ENCODE peak calls at places on chromosomes 1 and 21, in eight cellular contexts. T, J, B, E, A, I, H and K are unnamed samples.
A peak's percentile ranks its signal among the peaks of the same experiment; 100 is the strongest.

GRCh38 chr1:19712928-19713327 is 48.3 kb downstream of the HTR6 start:
- DNase-seq in E (no peak), T (no peak), H (no peak), J (no peak), B (no peak), I (no peak), A (no peak), K (no peak)

GRCh38 chr1:13513885-13514546 is at the start of gene LRRC38:
- DNase-seq in E (peak; percentile 10), H (peak; percentile 51), J (peak; percentile 44), A (no peak), B (no peak), I (no peak), T (no peak), K (no peak)

GRCh38 chr21:43021191-43021590 is 46.8 kb downstream of the PKNOX1 start:
- DNase-seq in I (no peak), J (no peak), B (no peak), A (no peak), H (no peak), E (no peak), T (no peak), K (no peak)

GRCh38 chr1:27003745-27004470 is 8.7 kb downstream of the TENT5B start:
- DNase-seq in I (no peak), E (no peak), B (no peak), A (no peak), H (peak; percentile 27), T (no peak), J (no peak), K (no peak)

GRCh38 chr1:35866998-35867397 is 16.0 kb upstream of the AGO1 start:
- DNase-seq in E (no peak), J (no peak), I (no peak), A (no peak), H (no peak), T (no peak), B (no peak), K (no peak)

GRCh38 chr1:89708727-89709375 is 75.9 kb downstream of the LRRC8C start:
- DNase-seq in A (no peak), E (no peak), I (no peak), J (no peak), T (no peak), B (no peak), H (no peak), K (no peak)

GRCh38 chr1:151908228-151908691 is 1.1 kb downstream of the THEM4 start:
- DNase-seq in B (no peak), H (peak; percentile 7), T (no peak), E (no peak), J (no peak), I (no peak), A (no peak), K (no peak)

GRCh38 chr1:92701147-92701546 is 83.8 kb downstream of the EVI5 start:
- DNase-seq in B (no peak), I (no peak), J (no peak), T (no peak), E (no peak), H (no peak), A (no peak), K (no peak)

GRCh38 chr1:230109871-230110667 is 43.0 kb downstream of the GALNT2 start:
- DNase-seq in B (no peak), A (no peak), H (peak; percentile 68), J (no peak), T (no peak), E (peak; percentile 74), I (no peak), K (no peak)

GRCh38 chr1:101137144-101138126 is 99.4 kb upstream of the S1PR1 start:
- DNase-seq in B (no peak), J (no peak), A (no peak), H (no peak), I (no peak), T (no peak), E (no peak), K (no peak)

DNA sequence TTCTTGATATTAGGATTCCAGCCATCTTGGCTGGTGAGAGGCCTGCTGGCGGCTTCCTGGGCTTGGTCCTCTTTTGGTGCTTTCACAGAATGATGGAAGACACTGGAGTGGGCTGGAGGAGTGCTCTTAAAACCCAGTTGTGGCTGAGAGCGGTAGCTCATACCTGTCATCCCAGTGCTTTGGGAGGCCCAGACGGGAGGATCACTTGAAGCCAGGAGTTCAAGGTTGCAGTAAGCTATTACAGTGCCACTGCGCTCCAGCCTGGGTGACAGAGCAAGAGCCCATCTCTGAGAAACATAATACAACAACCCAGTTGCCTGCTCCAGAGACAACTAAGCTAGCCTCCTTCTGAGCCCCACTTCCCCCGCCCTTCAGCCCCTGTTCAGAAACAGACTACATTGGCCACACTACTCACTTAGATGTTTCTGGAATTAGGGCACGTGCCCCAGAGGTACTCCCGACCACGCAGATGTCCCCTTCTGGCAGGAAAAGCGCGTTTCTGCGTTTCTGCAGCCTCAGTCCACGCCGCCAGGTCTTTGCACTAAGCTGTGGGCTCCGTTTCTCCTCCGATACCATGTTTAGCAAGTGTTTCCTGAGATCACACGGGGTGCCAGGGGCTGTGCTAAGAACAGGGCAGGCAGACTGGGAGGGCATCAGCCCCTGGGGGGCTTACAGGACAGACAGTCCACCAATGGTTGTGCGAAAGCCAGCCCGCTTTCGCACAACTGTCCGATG is 2.4 kb downstream of the PIK3CD start:
- DNase-seq in I (no peak), J (no peak), H (no peak), E (no peak), B (no peak), T (no peak), A (no peak), K (no peak)
- H3K27ac ChIP-seq in I (no peak overlapping the region), J (no peak overlapping the region), H (no peak overlapping the region), E (peak overlapping the region; percentile 35), B (no peak overlapping the region), T (no peak overlapping the region), A (no peak overlapping the region), K (no peak overlapping the region)

GRCh38 chr1:74470262-74470661 is 42.1 kb downstream of the LRRC53 start:
- DNase-seq in A (no peak), I (no peak), E (no peak), T (no peak), B (no peak), H (no peak), J (no peak), K (no peak)
- H3K4me3 ChIP-seq in A (no peak overlapping the region), I (no peak overlapping the region), E (no peak overlapping the region), T (no peak overlapping the region), B (no peak overlapping the region), H (no peak overlapping the region), J (no peak overlapping the region), K (no peak overlapping the region)

GRCh38 chr1:160496334-160496733 is 26.7 kb downstream of the SLAMF6 start:
- DNase-seq in I (no peak), A (no peak), H (no peak), T (no peak), E (no peak), J (no peak), B (no peak), K (no peak)
- H3K9me3 ChIP-seq in I (no peaks in the 10 kb centered on the region), A (no peaks in the 10 kb centered on the region), H (no peaks in the 10 kb centered on the region), T (no peaks in the 10 kb centered on the region), E (no peaks in the 10 kb centered on the region), J (no peaks in the 10 kb centered on the region), B (no peaks in the 10 kb centered on the region), K (no peaks in the 10 kb centered on the region)

GRCh38 chr1:55214903-55215193 is 316 bp downstream of the USP24 start:
- DNase-seq in J (peak; percentile 49), I (no peak), H (peak; percentile 61), E (peak; percentile 19), T (peak; percentile 19), B (peak; percentile 51), A (peak; percentile 51), K (no peak)

GRCh38 chr1:55215194-55216021 is at the start of gene USP24:
- DNase-seq in A (peak; percentile 87), T (peak; percentile 89), H (peak; percentile 90), I (no peak), E (peak; percentile 88), B (peak; percentile 67), J (peak; percentile 81), K (peak; percentile 66)

GRCh38 chr1:55213885-55214213 is 1.3 kb downstream of the USP24 start:
- DNase-seq in A (no peak), H (peak; percentile 7), J (peak; percentile 22), B (no peak), E (no peak), I (no peak), T (no peak), K (no peak)

GRCh38 chr1:55213029-55213884 is 1.9 kb downstream of the USP24 start:
- DNase-seq in T (no peak), J (no peak), E (no peak), I (no peak), B (no peak), H (no peak), A (no peak), K (no peak)

GRCh38 chr1:55214214-55214902 is 806 bp downstream of the USP24 start:
- DNase-seq in H (peak; percentile 62), E (peak; percentile 63), B (peak; percentile 58), A (peak; percentile 61), T (peak; percentile 39), J (peak; percentile 50), I (no peak), K (no peak)
- H3K27ac ChIP-seq in H (peak overlapping the region; percentile 96), E (peak overlapping the region; percentile 93), B (peak overlapping the region; percentile 68), A (peak overlapping the region; percentile 87), T (peak overlapping the region; percentile 90), J (no peak overlapping the region), I (peak overlapping the region; percentile 87), K (peak overlapping the region; percentile 100)

GRCh38 chr21:33947451-33948095 is 32.0 kb upstream of the ATP5PO start:
- DNase-seq in H (peak; percentile 94), I (peak; percentile 73), B (peak; percentile 94), J (peak; percentile 80), T (peak; percentile 87), A (peak; percentile 83), E (peak; percentile 83), K (peak; percentile 90)
- H3K4me3 ChIP-seq in H (no peak overlapping the region), I (peak overlapping the region; percentile 21), B (no peak overlapping the region), J (peak overlapping the region; percentile 10), T (no peak overlapping the region), A (peak overlapping the region; percentile 40), E (no peak overlapping the region), K (peak overlapping the region; percentile 21)

GRCh38 chr1:95701450-95702173 is 467.6 kb downstream of the RWDD3 start:
- DNase-seq in H (no peak), A (no peak), J (no peak), E (no peak), B (no peak), T (no peak), I (no peak), K (no peak)
- H3K9me3 ChIP-seq in H (peaks cover 5% of the 10 kb centered on the region), A (peaks cover 9% of the 10 kb centered on the region), J (no peaks in the 10 kb centered on the region), E (peaks cover 13% of the 10 kb centered on the region), B (peaks cover 2% of the 10 kb centered on the region), T (no peaks in the 10 kb centered on the region), I (no peaks in the 10 kb centered on the region), K (peaks cover 47% of the 10 kb centered on the region)